ENCODE peak calls at places on chromosomes 4 and X, in seven cellular contexts. Q, X, N, O, C, A and S are unnamed samples.

GRCh38 chrX:115023139-115023538 is 5.7 kb upstream of the IL13RA2 start:
- DNase-seq in O (peak; percentile 90), X (no peak), C (peak; percentile 63), N (no peak), Q (no peak), A (no peak), S (no peak)

GRCh38 chrX:100648601-100649417 is 4.8 kb downstream of the SRPX2 start:
- DNase-seq in Q (no peak), X (peak; percentile 46), N (no peak), C (peak; percentile 85), A (peak; percentile 49), O (no peak), S (peak; percentile 33)

GRCh38 chr4:17153572-17153971 is 255.1 kb upstream of the LDB2 start:
- DNase-seq in C (no peak), N (no peak), A (no peak), Q (no peak), O (no peak), X (no peak), S (no peak)

GRCh38 chr4:138576684-138577083 is 334.5 kb upstream of the SLC7A11 start:
- DNase-seq in A (no peak), Q (no peak), X (no peak), N (no peak), O (peak; percentile 27), C (peak; percentile 59), S (no peak)

GRCh38 chr4:36343501-36343900 is 62.1 kb downstream of the DTHD1 start:
- DNase-seq in X (no peak), C (no peak), A (no peak), O (no peak), N (no peak), Q (no peak), S (no peak)

GRCh38 chr4:107213410-107213809 is 177.3 kb upstream of the DKK2 start:
- DNase-seq in A (no peak), Q (no peak), N (no peak), O (no peak), C (no peak), X (no peak), S (no peak)

GRCh38 chr4:108772402-108772801 is 9.5 kb upstream of the ETNPPL start:
- DNase-seq in A (no peak), O (no peak), N (no peak), Q (no peak), C (no peak), X (no peak), S (peak; percentile 45)

GRCh38 chr4:73344106-73344505 is 60.0 kb upstream of the ALB start:
- DNase-seq in O (no peak), X (no peak), C (no peak), A (no peak), N (no peak), Q (no peak), S (no peak)

GRCh38 chr4:147843162-147843561 is 111.3 kb downstream of the ARHGAP10 start:
- DNase-seq in X (no peak), N (no peak), O (no peak), C (no peak), Q (no peak), A (no peak), S (no peak)

GRCh38 chr4:159764343-159764952 is 661.6 kb downstream of the RAPGEF2 start:
- DNase-seq in A (no peak), N (no peak), C (peak; percentile 29), O (peak; percentile 60), X (no peak), Q (no peak), S (no peak)

GRCh38 chr4:38322709-38323108 is 341.3 kb upstream of the KLF3 start:
- DNase-seq in C (peak; percentile 94), X (no peak), Q (no peak), N (peak; percentile 41), A (peak; percentile 56), O (no peak), S (peak; percentile 47)

GRCh38 chr4:72997409-72997808 is 72.1 kb downstream of the COX18 start:
- DNase-seq in X (no peak), N (peak; percentile 41), C (no peak), A (no peak), O (peak; percentile 69), Q (no peak), S (no peak)

GRCh38 chrX:123083924-123084323 is 100.2 kb upstream of the GRIA3 start:
- DNase-seq in C (no peak), Q (no peak), N (no peak), A (no peak), X (no peak), O (peak; percentile 53), S (no peak)

GRCh38 chr4:47213971-47214370 is 182.6 kb downstream of the GABRB1 start:
- DNase-seq in N (no peak), Q (no peak), C (peak; percentile 90), A (no peak), X (no peak), O (peak; percentile 94), S (no peak)

GRCh38 chr4:6592804-6593563 is 18.0 kb downstream of the MAN2B2 start:
- DNase-seq in X (no peak), A (no peak), C (no peak), O (no peak), N (no peak), Q (no peak), S (no peak)

GRCh38 chrX:42485621-42486020 is 292.3 kb downstream of the PPP1R2C start:
- DNase-seq in Q (no peak), N (no peak), C (no peak), O (no peak), X (no peak), A (no peak), S (no peak)

GRCh38 chr4:150375025-150375424 is 206.9 kb upstream of the MAB21L2 start:
- DNase-seq in N (no peak), Q (no peak), A (no peak), C (no peak), X (no peak), O (no peak), S (no peak)

GRCh38 chrX:137227164-137227563 is 193.4 kb upstream of the GPR101 start:
- DNase-seq in N (no peak), A (peak; percentile 61), Q (no peak), X (no peak), C (no peak), O (no peak), S (no peak)

GRCh38 chr4:103786014-103786413 is 66.2 kb upstream of the TACR3 start:
- DNase-seq in C (peak; percentile 0), O (peak; percentile 30), A (no peak), Q (no peak), X (no peak), N (no peak), S (no peak)

GRCh38 chrX:4547218-4547836 is 833.9 kb upstream of the PRKX start:
- DNase-seq in X (peak; percentile 15), A (no peak), Q (no peak), C (peak; percentile 19), O (peak; percentile 23), N (no peak), S (no peak)

GRCh38 chr4:128837679-128838078 is 28.2 kb downstream of the JADE1 start:
- DNase-seq in N (no peak), Q (no peak), A (no peak), C (no peak), O (no peak), X (no peak), S (no peak)

GRCh38 chr4:184648220-184649025 is 824 bp downstream of the CASP3 start:
- DNase-seq in Q (peak; percentile 12), X (peak; percentile 60), A (peak; percentile 86), C (peak; percentile 47), N (peak; percentile 76), O (peak; percentile 55), S (peak; percentile 83)

GRCh38 chr4:184647391-184648101 is 1.7 kb downstream of the CASP3 start:
- DNase-seq in X (no peak), C (peak; percentile 30), O (peak; percentile 11), N (no peak), Q (no peak), A (no peak), S (no peak)

GRCh38 chr4:184643726-184644125 is 5.5 kb downstream of the CASP3 start:
- DNase-seq in X (no peak), N (no peak), O (no peak), Q (no peak), A (no peak), C (no peak), S (no peak)

GRCh38 chr4:184645904-184646610 is 3.2 kb downstream of the CASP3 start:
- DNase-seq in O (no peak), C (no peak), A (no peak), Q (no peak), N (no peak), X (no peak), S (no peak)

GRCh38 chr4:184644553-184645307 is 4.5 kb downstream of the CASP3 start:
- DNase-seq in Q (no peak), C (no peak), X (no peak), A (no peak), O (no peak), N (no peak), S (no peak)
- H3K4me1 ChIP-seq in Q (peaks cover 29% of the 10 kb centered on the region), C (peaks cover 5% of the 10 kb centered on the region), X (peaks cover 8% of the 10 kb centered on the region), A (peaks cover 57% of the 10 kb centered on the region), O (peaks cover 14% of the 10 kb centered on the region), N (peaks cover 54% of the 10 kb centered on the region), S (peaks cover 57% of the 10 kb centered on the region)

GRCh38 chrX:48997865-48998264 is 4.2 kb downstream of the GRIPAP1 start:
- DNase-seq in A (no peak), Q (no peak), X (no peak), O (no peak), N (no peak), C (no peak), S (no peak)
- H3K27ac ChIP-seq in A (no peak overlapping the region), Q (no peak overlapping the region), X (no peak overlapping the region), O (no peak overlapping the region), N (no peak overlapping the region), C (no peak overlapping the region), S (no peak overlapping the region)

DNA sequence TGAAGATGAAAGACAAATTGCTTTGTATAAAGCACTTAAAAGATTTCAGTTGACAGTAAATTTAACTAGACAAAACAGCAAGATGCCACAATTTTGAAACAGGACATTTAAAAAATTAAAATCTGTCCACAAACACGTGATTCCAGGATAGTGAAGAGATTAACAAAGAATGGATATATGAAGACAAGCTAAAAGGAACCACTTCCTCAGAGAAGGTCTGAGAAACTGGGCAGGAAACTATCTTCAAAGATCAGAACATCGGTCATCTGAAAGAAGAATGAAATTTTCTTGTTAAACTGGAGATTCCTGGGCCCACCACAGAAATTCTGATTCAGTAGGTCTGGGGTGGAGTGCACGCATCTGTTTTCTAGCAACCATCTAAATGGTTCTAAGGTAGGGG is 1.4 kb downstream of the RWDD4 start:
- DNase-seq in A (no peak), O (peak; percentile 1), Q (no peak), C (no peak), N (no peak), X (no peak), S (no peak)
- H3K4me3 ChIP-seq in A (peak overlapping the region; percentile 92), O (peak overlapping the region; percentile 95), Q (no peak overlapping the region), C (peak overlapping the region; percentile 74), N (peak overlapping the region; percentile 74), X (no peak overlapping the region), S (no peak overlapping the region)

GRCh38 chr4:7806724-7807123 is 132.9 kb downstream of the AFAP1 start:
- DNase-seq in A (no peak), Q (no peak), X (no peak), C (no peak), N (no peak), O (no peak), S (no peak)
- H3K4me1 ChIP-seq in A (peaks cover 34% of the 10 kb centered on the region), Q (peaks cover 32% of the 10 kb centered on the region), X (peaks cover 9% of the 10 kb centered on the region), C (peaks cover 29% of the 10 kb centered on the region), N (peaks cover 42% of the 10 kb centered on the region), O (peaks cover 27% of the 10 kb centered on the region), S (peaks cover 39% of the 10 kb centered on the region)

GRCh38 chr4:158209825-158210807 is at the start of gene TMEM144:
- DNase-seq in C (peak; percentile 79), A (peak; percentile 92), Q (peak; percentile 5), N (peak; percentile 95), O (peak; percentile 87), X (peak; percentile 91), S (peak; percentile 93)
- H3K27ac ChIP-seq in C (peak within 1 kb of the TSS; percentile 18), A (peak within 1 kb of the TSS; percentile 88), Q (peak within 1 kb of the TSS; percentile 90), N (peak within 1 kb of the TSS; percentile 87), O (peak within 1 kb of the TSS; percentile 59), X (peak within 1 kb of the TSS; percentile 89), S (peak within 1 kb of the TSS; percentile 91)